ENCODE peak calls at places on chromosomes 12 and 14, in five cellular contexts. Y is adrenal gland, R is choroid plexus epithelial cell, B is A549, C is dorsolateral prefrontal cortex. D is an unnamed sample.

GRCh38 chr14:91372680-91373495 is 44.7 kb downstream of the CCDC88C start:
- DNase-seq in Y (no peak), R (no peak), B (no peak), C (no peak), D (no peak)

GRCh38 chr12:1197264-1198018 is 206.4 kb downstream of the ERC1 start:
- DNase-seq in Y (no peak), R (peak), B (peak), C (no peak), D (no peak)

GRCh38 chr12:68609955-68610434 is 704 bp upstream of the RAP1B start:
- DNase-seq in Y (no peak), R (peak), B (peak), C (no peak), D (peak)

GRCh38 chr12:53967451-53968059 is 5.4 kb upstream of the HOXC11 start:
- DNase-seq in Y (no peak), R (no peak), B (no peak), C (no peak), D (no peak)

GRCh38 chr14:98819867-98820206 is 452.2 kb downstream of the BCL11B start:
- DNase-seq in Y (no peak), R (no peak), B (no peak), C (no peak), D (no peak)

GRCh38 chr12:113260636-113261300 is 39.5 kb downstream of the TPCN1 start:
- DNase-seq in Y (no peak), R (no peak), B (no peak), C (no peak), D (no peak)

GRCh38 chr14:24803933-24804494 is 170.0 kb upstream of the GZMB start:
- DNase-seq in Y (no peak), R (no peak), B (no peak), C (no peak), D (no peak)

GRCh38 chr12:19144287-19144686 is 14.8 kb downstream of the PLEKHA5 start:
- DNase-seq in Y (no peak), R (no peak), B (no peak), C (no peak), D (no peak)

GRCh38 chr12:115060477-115061168 is 376.6 kb upstream of the TBX3 start:
- DNase-seq in Y (no peak), R (no peak), B (no peak), C (no peak), D (no peak)

GRCh38 chr12:3832738-3833137 is 40.5 kb downstream of the PARP11 start:
- DNase-seq in Y (no peak), R (peak), B (no peak), C (no peak), D (no peak)

GRCh38 chr12:121741743-121742142 is 29.2 kb downstream of the TMEM120B start:
- DNase-seq in Y (no peak), R (no peak), B (no peak), C (no peak), D (no peak)

GRCh38 chr14:80764496-80764895 is 177.0 kb downstream of the CEP128 start:
- DNase-seq in Y (no peak), R (peak), B (no peak), C (no peak), D (no peak)

GRCh38 chr12:104793280-104793679 is 164.8 kb downstream of the SLC41A2 start:
- DNase-seq in Y (no peak), R (peak), B (no peak), C (no peak), D (peak)

GRCh38 chr12:92036061-92036620 is 109.5 kb downstream of the BTG1 start:
- DNase-seq in Y (no peak), R (no peak), B (no peak), C (no peak), D (no peak)

GRCh38 chr14:78399316-78399889 is 229.2 kb downstream of the NRXN3 start:
- DNase-seq in Y (no peak), R (peak), B (no peak), C (no peak), D (peak)

GRCh38 chr12:26473291-26473690 is 277.9 kb downstream of the SSPN start:
- DNase-seq in Y (no peak), R (no peak), B (no peak), C (no peak), D (peak)

GRCh38 chr12:112116232-112117060 is 7.9 kb upstream of the NAA25 start:
- DNase-seq in Y (peak), R (peak), B (peak), C (peak), D (peak)

GRCh38 chr14:99509871-99510555 is 28.8 kb downstream of the CCNK start:
- DNase-seq in Y (no peak), R (no peak), B (no peak), C (no peak), D (no peak)

GRCh38 chr14:21476526-21476924 is 234 bp downstream of the RAB2B start:
- DNase-seq in Y (peak), R (peak), B (no peak), C (no peak), D (peak)

GRCh38 chr12:1630081-1630826 is 1.2 kb downstream of the WNT5B start:
- DNase-seq in Y (peak), R (no peak), B (peak), C (peak), D (peak)

GRCh38 chr12:62512901-62513300 is 46.3 kb downstream of the MON2 start:
- DNase-seq in Y (no peak), R (no peak), B (no peak), C (no peak), D (no peak)

GRCh38 chr12:115761784-115762183 is 515.7 kb downstream of the MED13L start:
- DNase-seq in Y (no peak), R (no peak), B (no peak), C (no peak), D (no peak)

GRCh38 chr12:52752516-52752915 is 24.6 kb downstream of the KRT76 start:
- DNase-seq in Y (no peak), R (no peak), B (no peak), C (no peak), D (no peak)

GRCh38 chr12:19529933-19530630 is 90.8 kb downstream of the AEBP2 start:
- DNase-seq in Y (no peak), R (peak), B (no peak), C (no peak), D (peak)

GRCh38 chr12:57372233-57372632 is 58.6 kb downstream of the R3HDM2 start:
- DNase-seq in Y (peak), R (peak), B (peak), C (no peak), D (peak)

GRCh38 chr12:55637467-55637866 is 775 bp downstream of the OR10P1 start:
- DNase-seq in Y (no peak), R (no peak), B (no peak), C (no peak), D (no peak)

GRCh38 chr12:64175254-64175945 is 46.7 kb downstream of the KICS2 start:
- DNase-seq in Y (no peak), R (peak), B (peak), C (no peak), D (peak)

GRCh38 chr14:75293920-75294648 is 15.5 kb downstream of the FOS start:
- DNase-seq in Y (peak), R (peak), B (peak), C (peak), D (peak)

GRCh38 chr12:122144885-122145284 is 29.1 kb downstream of the IL31 start:
- DNase-seq in Y (no peak), R (no peak), B (no peak), C (no peak), D (no peak)

GRCh38 chr14:100291305-100292075 is 14.8 kb downstream of the SLC25A29 start:
- DNase-seq in Y (peak), R (no peak), B (no peak), C (no peak), D (no peak)

GRCh38 chr12:105922670-105923102 is 216.1 kb downstream of the NUAK1 start:
- DNase-seq in Y (no peak), R (peak), B (peak), C (no peak), D (peak)

GRCh38 chr12:94111290-94111689 is 37.1 kb upstream of the PLXNC1 start:
- DNase-seq in Y (no peak), R (no peak), B (no peak), C (no peak), D (no peak)

GRCh38 chr14:53663709-53664108 is 292.9 kb downstream of the BMP4 start:
- DNase-seq in Y (peak), R (peak), B (peak), C (peak), D (peak)

GRCh38 chr12:64633940-64634337 is 23.6 kb downstream of the RASSF3 start:
- DNase-seq in Y (peak), R (peak), B (peak), C (no peak), D (peak)

GRCh38 chr12:95102916-95103671 is 29.7 kb upstream of the NR2C1 start:
- DNase-seq in Y (no peak), R (peak), B (peak), C (no peak), D (peak)

GRCh38 chr12:70648831-70649230 is 11.6 kb upstream of the PTPRB start:
- DNase-seq in Y (no peak), R (peak), B (no peak), C (no peak), D (peak)

GRCh38 chr12:6553051-6553868 is 2.6 kb downstream of the IFFO1 start:
- DNase-seq in Y (peak), R (peak), B (no peak), C (peak), D (peak)

GRCh38 chr12:6551063-6551461 is 4.8 kb downstream of the IFFO1 start:
- DNase-seq in Y (peak), R (no peak), B (no peak), C (peak), D (peak)

GRCh38 chr12:6550294-6551062 is 5.4 kb downstream of the IFFO1 start:
- DNase-seq in Y (no peak), R (no peak), B (no peak), C (no peak), D (no peak)

GRCh38 chr12:6551496-6552139 is 4.2 kb downstream of the IFFO1 start:
- DNase-seq in Y (no peak), R (peak), B (peak), C (no peak), D (peak)

DNA sequence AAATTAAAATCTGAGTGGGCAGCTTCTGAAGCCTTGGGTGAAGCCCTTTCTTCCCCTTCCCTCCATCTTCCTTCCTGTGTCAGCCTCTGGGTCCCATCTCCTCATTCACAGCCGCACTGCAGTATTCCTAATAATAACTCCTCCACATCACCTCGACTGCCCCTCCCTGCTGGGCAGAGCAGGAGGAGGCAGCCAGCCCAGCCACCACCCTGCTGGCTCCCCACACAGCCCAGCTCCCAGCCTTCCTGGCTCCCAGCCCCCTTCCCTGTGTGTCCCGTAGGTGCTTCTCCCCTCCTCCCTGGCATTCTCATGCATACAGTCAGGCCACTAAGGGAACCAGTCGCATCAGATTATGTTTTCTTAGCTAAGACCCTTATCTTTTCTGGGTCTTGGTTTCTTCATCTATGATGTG is 3.7 kb downstream of the IFFO1 start:
- DNase-seq in Y (no peak), R (no peak), B (no peak), C (no peak), D (peak)
- H3K4me3 ChIP-seq in Y (no peak), R (peak), B (no peak), C (no peak), D (no peak)

GRCh38 chr12:124854637-124855184 is 9.0 kb downstream of the SCARB1 start:
- DNase-seq in Y (no peak), R (no peak), B (no peak), C (no peak), D (no peak)
- TF ChIP-seq CTCF in Y (no peak), R (peak), B (no peak), C (no peak), D (no peak)

GRCh38 chr14:70392676-70393075 is 24.2 kb downstream of the SYNJ2BP start:
- DNase-seq in Y (no peak), R (no peak), B (no peak), C (no peak), D (peak)

GRCh38 chr14:70397746-70398145 is 19.1 kb downstream of the SYNJ2BP start:
- DNase-seq in Y (no peak), R (no peak), B (no peak), C (no peak), D (no peak)

GRCh38 chr14:70391493-70392391 is 25.1 kb downstream of the SYNJ2BP start:
- DNase-seq in Y (no peak), R (no peak), B (no peak), C (no peak), D (no peak)

GRCh38 chr14:70398280-70398679 is 18.6 kb downstream of the SYNJ2BP start:
- DNase-seq in Y (no peak), R (no peak), B (no peak), C (no peak), D (no peak)

GRCh38 chr14:70394674-70395073 is 22.2 kb downstream of the SYNJ2BP start:
- DNase-seq in Y (no peak), R (no peak), B (no peak), C (no peak), D (no peak)
- H3K4me3 ChIP-seq in Y (no peak), R (no peak), B (no peak), C (no peak), D (no peak)

DNA sequence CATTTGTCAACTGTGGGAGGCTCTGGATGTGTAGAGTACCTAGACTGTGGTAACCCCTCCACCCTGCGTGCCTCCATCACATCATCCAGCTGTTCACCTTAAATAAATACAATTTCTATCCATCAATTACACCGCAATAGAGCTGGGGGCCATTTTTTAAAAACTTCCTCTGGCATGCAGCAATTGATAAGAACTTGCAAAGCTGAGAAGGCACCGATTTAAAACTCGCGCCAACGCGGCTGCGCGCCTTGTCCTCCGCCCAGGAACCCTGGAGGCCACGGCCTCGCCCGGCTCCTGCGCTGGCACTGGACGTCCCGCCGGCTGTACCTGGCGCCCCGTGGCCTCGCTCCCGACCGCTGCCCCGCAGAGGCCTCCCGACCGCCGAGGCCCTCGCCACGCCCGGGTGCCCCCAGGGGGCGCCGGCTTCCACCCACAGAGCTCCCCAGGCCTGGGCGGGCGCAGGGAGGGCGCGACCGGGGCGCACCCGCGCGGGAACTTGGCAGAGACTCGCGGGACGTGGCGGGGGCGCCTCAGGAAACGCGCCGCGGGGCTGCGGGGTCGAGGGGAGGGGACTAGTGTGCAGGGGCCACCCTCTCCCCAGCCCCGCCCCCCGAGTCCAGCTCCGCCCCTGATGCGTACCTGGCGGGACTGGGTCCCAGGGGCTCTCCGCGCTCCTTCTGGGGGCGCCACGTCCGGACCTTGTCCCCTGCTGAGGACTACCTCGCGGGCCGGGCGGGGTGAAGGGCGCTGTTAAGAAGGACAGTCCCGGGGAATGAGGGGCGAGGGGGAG is 65.6 kb downstream of the TNFAIP2 start:
- DNase-seq in Y (peak), R (no peak), B (peak), C (no peak), D (no peak)
- TF ChIP-seq CTCF in Y (no peak), R (no peak), B (peak), C (no peak), D (peak)

D was measured in cardiac fibroblast.